ENCODE peak calls at places on chromosomes 1 and 21, in six cellular contexts. One of them, this sample, is unnamed.
A peak's percentile ranks its signal among the peaks of the same experiment; 100 is the strongest.

GRCh38 chr21:45322960-45323461 is 35.3 kb upstream of the POFUT2 start:
- DNase-seq in A549: peak; percentile 69
- DNase-seq in GM12865: no peak
- DNase-seq in AG10803: peak; percentile 36
- DNase-seq in GM23338: no peak
- DNase-seq in kidney epithelial cell: no peak
- DNase-seq in this sample: no peak

GRCh38 chr1:201137579-201138310 is 10.8 kb upstream of the ASCL5 start:
- DNase-seq in A549: no peak
- DNase-seq in GM12865: no peak
- DNase-seq in AG10803: peak; percentile 89
- DNase-seq in GM23338: no peak
- DNase-seq in kidney epithelial cell: peak; percentile 45
- DNase-seq in this sample: peak; percentile 81

GRCh38 chr1:52423771-52424170 is 19.4 kb downstream of the PRPF38A start:
- DNase-seq in A549: no peak
- DNase-seq in GM12865: no peak
- DNase-seq in AG10803: no peak
- DNase-seq in GM23338: no peak
- DNase-seq in kidney epithelial cell: no peak
- DNase-seq in this sample: no peak

GRCh38 chr1:81034366-81034765 is 766.4 kb upstream of the ADGRL2 start:
- DNase-seq in A549: no peak
- DNase-seq in GM12865: no peak
- DNase-seq in AG10803: no peak
- DNase-seq in GM23338: no peak
- DNase-seq in kidney epithelial cell: no peak
- DNase-seq in this sample: no peak

GRCh38 chr21:33850985-33851384 is 64.6 kb downstream of the ATP5PO start:
- DNase-seq in A549: no peak
- DNase-seq in GM12865: no peak
- DNase-seq in AG10803: no peak
- DNase-seq in GM23338: no peak
- DNase-seq in kidney epithelial cell: no peak
- DNase-seq in this sample: no peak

GRCh38 chr1:234452566-234452965 is 26.4 kb downstream of the TARBP1 start:
- DNase-seq in A549: no peak
- DNase-seq in GM12865: no peak
- DNase-seq in AG10803: no peak
- DNase-seq in GM23338: no peak
- DNase-seq in kidney epithelial cell: no peak
- DNase-seq in this sample: no peak

GRCh38 chr1:17437260-17438175 is 2.0 kb downstream of the RCC2 start:
- DNase-seq in A549: no peak
- DNase-seq in GM12865: peak; percentile 68
- DNase-seq in AG10803: no peak
- DNase-seq in GM23338: peak; percentile 66
- DNase-seq in kidney epithelial cell: no peak
- DNase-seq in this sample: no peak

GRCh38 chr1:201461193-201461657 is 7.8 kb downstream of the PHLDA3 start:
- DNase-seq in A549: peak; percentile 84
- DNase-seq in GM12865: no peak
- DNase-seq in AG10803: peak; percentile 96
- DNase-seq in GM23338: no peak
- DNase-seq in kidney epithelial cell: peak; percentile 98
- DNase-seq in this sample: peak; percentile 96

GRCh38 chr1:214463596-214463995 is 87.8 kb downstream of the PTPN14 start:
- DNase-seq in A549: no peak
- DNase-seq in GM12865: no peak
- DNase-seq in AG10803: no peak
- DNase-seq in GM23338: no peak
- DNase-seq in kidney epithelial cell: no peak
- DNase-seq in this sample: no peak

GRCh38 chr1:157652859-157653493 is 47.6 kb downstream of the FCRL3 start:
- DNase-seq in A549: no peak
- DNase-seq in GM12865: peak; percentile 65
- DNase-seq in AG10803: no peak
- DNase-seq in GM23338: no peak
- DNase-seq in kidney epithelial cell: no peak
- DNase-seq in this sample: no peak

GRCh38 chr1:167821356-167821685 is 92.6 kb downstream of the ADCY10 start:
- DNase-seq in A549: no peak
- DNase-seq in GM12865: no peak
- DNase-seq in AG10803: no peak
- DNase-seq in GM23338: no peak
- DNase-seq in kidney epithelial cell: no peak
- DNase-seq in this sample: no peak

GRCh38 chr1:21955474-21956281 is 18.6 kb upstream of the HSPG2 start:
- DNase-seq in A549: no peak
- DNase-seq in GM12865: peak; percentile 43
- DNase-seq in AG10803: no peak
- DNase-seq in GM23338: peak; percentile 37
- DNase-seq in kidney epithelial cell: no peak
- DNase-seq in this sample: no peak

GRCh38 chr1:111366256-111366655 is 61.3 kb downstream of the OVGP1 start:
- DNase-seq in A549: no peak
- DNase-seq in GM12865: no peak
- DNase-seq in AG10803: peak; percentile 25
- DNase-seq in GM23338: no peak
- DNase-seq in kidney epithelial cell: no peak
- DNase-seq in this sample: no peak

GRCh38 chr1:42177551-42177981 is 13.0 kb upstream of the GUCA2A start:
- DNase-seq in A549: no peak
- DNase-seq in GM12865: no peak
- DNase-seq in AG10803: peak; percentile 88
- DNase-seq in GM23338: no peak
- DNase-seq in kidney epithelial cell: peak; percentile 49
- DNase-seq in this sample: peak; percentile 76

GRCh38 chr1:220511183-220511582 is 16.8 kb upstream of the MARK1 start:
- DNase-seq in A549: no peak
- DNase-seq in GM12865: no peak
- DNase-seq in AG10803: no peak
- DNase-seq in GM23338: no peak
- DNase-seq in kidney epithelial cell: no peak
- DNase-seq in this sample: no peak

GRCh38 chr1:48947761-48948537 is 171.3 kb upstream of the BEND5 start:
- DNase-seq in A549: no peak
- DNase-seq in GM12865: no peak
- DNase-seq in AG10803: peak; percentile 68
- DNase-seq in GM23338: peak; percentile 16
- DNase-seq in kidney epithelial cell: no peak
- DNase-seq in this sample: no peak

GRCh38 chr1:1273152-1273534 is 511 bp downstream of the UBE2J2 start:
- DNase-seq in A549: no peak
- DNase-seq in GM12865: no peak
- DNase-seq in AG10803: no peak
- DNase-seq in GM23338: no peak
- DNase-seq in kidney epithelial cell: no peak
- DNase-seq in this sample: no peak
- TF ChIP-seq CTCF in A549: no peak
- TF ChIP-seq CTCF in GM12865: no peak
- TF ChIP-seq CTCF in AG10803: no peak
- TF ChIP-seq CTCF in GM23338: no peak
- TF ChIP-seq CTCF in kidney epithelial cell: no peak
- TF ChIP-seq CTCF in this sample: no peak

GRCh38 chr1:225677350-225678124 is 24.6 kb upstream of the ENAH start:
- DNase-seq in A549: no peak
- DNase-seq in GM12865: no peak
- DNase-seq in AG10803: no peak
- DNase-seq in GM23338: peak; percentile 77
- DNase-seq in kidney epithelial cell: no peak
- DNase-seq in this sample: no peak
- H3K4me3 ChIP-seq in A549: no peak overlapping the region
- H3K4me3 ChIP-seq in GM12865: no peak overlapping the region
- H3K4me3 ChIP-seq in AG10803: no peak overlapping the region
- H3K4me3 ChIP-seq in GM23338: peak overlapping the region; percentile 49
- H3K4me3 ChIP-seq in kidney epithelial cell: no peak overlapping the region
- H3K4me3 ChIP-seq in this sample: no peak overlapping the region

GRCh38 chr1:47333578-47333921 is at the start of gene CMPK1:
- DNase-seq in A549: peak; percentile 49
- DNase-seq in GM12865: peak; percentile 90
- DNase-seq in AG10803: peak; percentile 88
- DNase-seq in GM23338: peak; percentile 79
- DNase-seq in kidney epithelial cell: peak; percentile 49
- DNase-seq in this sample: no peak
- TF ChIP-seq CTCF in A549: no peak
- TF ChIP-seq CTCF in GM12865: no peak
- TF ChIP-seq CTCF in AG10803: peak; percentile 31
- TF ChIP-seq CTCF in GM23338: no peak
- TF ChIP-seq CTCF in kidney epithelial cell: no peak
- TF ChIP-seq CTCF in this sample: peak; percentile 26

DNA sequence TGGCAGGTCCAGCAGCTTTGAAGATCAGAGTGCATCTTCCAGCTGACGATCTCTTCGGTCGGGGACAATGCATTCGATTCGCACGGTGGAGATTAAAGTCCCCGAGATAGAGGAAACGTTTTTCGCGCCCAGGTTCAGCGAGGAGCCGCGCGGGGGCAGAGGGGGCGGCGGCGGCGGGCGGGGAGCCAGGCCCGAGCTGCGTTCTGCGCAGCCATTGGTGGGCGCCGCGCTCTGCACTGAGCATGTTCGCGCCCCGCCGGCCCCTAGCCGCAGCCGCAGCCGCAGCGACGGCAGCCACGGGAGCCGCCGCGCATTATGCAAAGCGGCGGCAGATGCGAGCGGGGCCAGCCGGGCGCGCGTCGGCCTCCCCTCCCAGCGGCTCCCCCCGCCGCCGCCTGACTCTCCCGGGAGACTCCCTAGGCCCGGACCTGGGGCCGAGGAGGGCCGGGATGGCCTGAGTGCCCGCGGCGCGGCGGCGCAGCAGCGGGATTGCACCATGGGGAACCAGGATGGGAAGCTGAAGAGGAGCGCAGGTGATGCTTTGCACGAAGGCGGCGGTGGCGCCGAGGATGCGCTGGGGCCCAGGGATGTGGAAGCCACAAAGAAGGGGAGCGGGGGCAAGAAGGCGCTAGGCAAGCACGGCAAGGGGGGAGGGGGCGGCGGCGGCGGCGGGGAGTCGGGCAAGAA is at the start of gene FMN2:
- DNase-seq in A549: peak; percentile 73
- DNase-seq in GM12865: no peak
- DNase-seq in AG10803: peak; percentile 70
- DNase-seq in GM23338: peak; percentile 78
- DNase-seq in kidney epithelial cell: no peak
- DNase-seq in this sample: no peak
- H3K4me3 ChIP-seq in A549: peak within 1 kb of the TSS; percentile 71
- H3K4me3 ChIP-seq in GM12865: no peak within 1 kb of the TSS
- H3K4me3 ChIP-seq in AG10803: peak within 1 kb of the TSS; percentile 83
- H3K4me3 ChIP-seq in GM23338: peak within 1 kb of the TSS; percentile 78
- H3K4me3 ChIP-seq in kidney epithelial cell: peak within 1 kb of the TSS; percentile 58
- H3K4me3 ChIP-seq in this sample: peak within 1 kb of the TSS; percentile 84

GRCh38 chr1:15685820-15686219 is 1.7 kb downstream of the PLEKHM2 start:
- DNase-seq in A549: no peak
- DNase-seq in GM12865: no peak
- DNase-seq in AG10803: no peak
- DNase-seq in GM23338: no peak
- DNase-seq in kidney epithelial cell: no peak
- DNase-seq in this sample: no peak

GRCh38 chr1:15684042-15684461 is at the start of gene PLEKHM2:
- DNase-seq in A549: peak; percentile 38
- DNase-seq in GM12865: peak; percentile 71
- DNase-seq in AG10803: peak; percentile 53
- DNase-seq in GM23338: peak; percentile 57
- DNase-seq in kidney epithelial cell: no peak
- DNase-seq in this sample: no peak

GRCh38 chr1:15683411-15684039 is 595 bp upstream of the PLEKHM2 start:
- DNase-seq in A549: no peak
- DNase-seq in GM12865: no peak
- DNase-seq in AG10803: no peak
- DNase-seq in GM23338: no peak
- DNase-seq in kidney epithelial cell: no peak
- DNase-seq in this sample: no peak

GRCh38 chr1:15682886-15683410 is 1.2 kb upstream of the PLEKHM2 start:
- DNase-seq in A549: no peak
- DNase-seq in GM12865: no peak
- DNase-seq in AG10803: no peak
- DNase-seq in GM23338: no peak
- DNase-seq in kidney epithelial cell: no peak
- DNase-seq in this sample: no peak

GRCh38 chr1:15684468-15685283 is 556 bp downstream of the PLEKHM2 start:
- DNase-seq in A549: peak; percentile 60
- DNase-seq in GM12865: peak; percentile 48
- DNase-seq in AG10803: no peak
- DNase-seq in GM23338: peak; percentile 54
- DNase-seq in kidney epithelial cell: no peak
- DNase-seq in this sample: no peak
- TF ChIP-seq CTCF in A549: no peak
- TF ChIP-seq CTCF in GM12865: no peak
- TF ChIP-seq CTCF in AG10803: peak; percentile 17
- TF ChIP-seq CTCF in GM23338: no peak
- TF ChIP-seq CTCF in kidney epithelial cell: peak; percentile 10
- TF ChIP-seq CTCF in this sample: no peak

GRCh38 chr1:44409019-44409602 is 4.1 kb downstream of the RNF220 start:
- DNase-seq in A549: no peak
- DNase-seq in GM12865: no peak
- DNase-seq in AG10803: no peak
- DNase-seq in GM23338: no peak
- DNase-seq in kidney epithelial cell: no peak
- DNase-seq in this sample: no peak

GRCh38 chr1:44407430-44408180 is 2.5 kb downstream of the RNF220 start:
- DNase-seq in A549: no peak
- DNase-seq in GM12865: no peak
- DNase-seq in AG10803: no peak
- DNase-seq in GM23338: peak; percentile 55
- DNase-seq in kidney epithelial cell: no peak
- DNase-seq in this sample: no peak

GRCh38 chr1:44406761-44407429 is 1.8 kb downstream of the RNF220 start:
- DNase-seq in A549: no peak
- DNase-seq in GM12865: no peak
- DNase-seq in AG10803: no peak
- DNase-seq in GM23338: peak; percentile 52
- DNase-seq in kidney epithelial cell: no peak
- DNase-seq in this sample: no peak

GRCh38 chr1:44409741-44410140 is 4.7 kb downstream of the RNF220 start:
- DNase-seq in A549: no peak
- DNase-seq in GM12865: no peak
- DNase-seq in AG10803: no peak
- DNase-seq in GM23338: no peak
- DNase-seq in kidney epithelial cell: no peak
- DNase-seq in this sample: no peak

GRCh38 chr1:44408181-44409018 is 3.3 kb downstream of the RNF220 start:
- DNase-seq in A549: no peak
- DNase-seq in GM12865: no peak
- DNase-seq in AG10803: no peak
- DNase-seq in GM23338: peak; percentile 91
- DNase-seq in kidney epithelial cell: no peak
- DNase-seq in this sample: no peak
- H3K4me3 ChIP-seq in A549: no peak overlapping the region
- H3K4me3 ChIP-seq in GM12865: no peak overlapping the region
- H3K4me3 ChIP-seq in AG10803: no peak overlapping the region
- H3K4me3 ChIP-seq in GM23338: peak overlapping the region; percentile 98
- H3K4me3 ChIP-seq in kidney epithelial cell: no peak overlapping the region
- H3K4me3 ChIP-seq in this sample: no peak overlapping the region

GRCh38 chr1:169694304-169694703 is 17.1 kb downstream of the SELL start:
- DNase-seq in A549: no peak
- DNase-seq in GM12865: peak; percentile 76
- DNase-seq in AG10803: no peak
- DNase-seq in GM23338: peak; percentile 19
- DNase-seq in kidney epithelial cell: no peak
- DNase-seq in this sample: no peak
- TF ChIP-seq CTCF in A549: no peak
- TF ChIP-seq CTCF in GM12865: peak; percentile 6
- TF ChIP-seq CTCF in AG10803: no peak
- TF ChIP-seq CTCF in GM23338: peak; percentile 30
- TF ChIP-seq CTCF in kidney epithelial cell: no peak
- TF ChIP-seq CTCF in this sample: no peak

This sample was measured in AG04449.